ENCODE peak calls at places on chromosome 18, in ten cellular contexts. One of them, this sample, is unnamed.
A peak's percentile ranks its signal among the peaks of the same experiment; 100 is the strongest.

GRCh38 chr18:12960846-12961397 is 13.1 kb downstream of the SEH1L start:
- DNase-seq in SK-N-DZ: no peak
- DNase-seq in AG08395: no peak
- DNase-seq in adrenal gland: no peak
- DNase-seq in NCI-H345: peak; percentile 11
- DNase-seq in AG08396: no peak
- DNase-seq in psoas muscle: no peak
- DNase-seq in thyroid gland: peak; percentile 28
- DNase-seq in NCI-H2171 treated with DMSO at 0.1 percent for 48 hours: peak; percentile 56
- DNase-seq in NCI-H1092 treated with DMSO at 0.1 percent for 48 hours: peak; percentile 12
- DNase-seq in this sample: no peak

GRCh38 chr18:901769-902168 is 2.9 kb upstream of the ADCYAP1 start:
- DNase-seq in SK-N-DZ: no peak
- DNase-seq in AG08395: no peak
- DNase-seq in adrenal gland: no peak
- DNase-seq in NCI-H345: peak; percentile 89
- DNase-seq in AG08396: no peak
- DNase-seq in psoas muscle: no peak
- DNase-seq in thyroid gland: no peak
- DNase-seq in NCI-H2171 treated with DMSO at 0.1 percent for 48 hours: no peak
- DNase-seq in NCI-H1092 treated with DMSO at 0.1 percent for 48 hours: no peak
- DNase-seq in this sample: peak; percentile 57

GRCh38 chr18:58682429-58683069 is 11.3 kb downstream of the MALT1 start:
- DNase-seq in SK-N-DZ: no peak
- DNase-seq in AG08395: peak; percentile 69
- DNase-seq in adrenal gland: peak; percentile 45
- DNase-seq in NCI-H345: no peak
- DNase-seq in AG08396: peak; percentile 69
- DNase-seq in psoas muscle: peak; percentile 61
- DNase-seq in thyroid gland: peak; percentile 92
- DNase-seq in NCI-H2171 treated with DMSO at 0.1 percent for 48 hours: peak; percentile 43
- DNase-seq in NCI-H1092 treated with DMSO at 0.1 percent for 48 hours: no peak
- DNase-seq in this sample: no peak

GRCh38 chr18:48222118-48222517 is 187.1 kb downstream of the ZBTB7C start:
- DNase-seq in SK-N-DZ: no peak
- DNase-seq in AG08395: peak; percentile 9
- DNase-seq in adrenal gland: peak; percentile 58
- DNase-seq in NCI-H345: peak; percentile 98
- DNase-seq in AG08396: no peak
- DNase-seq in psoas muscle: peak; percentile 59
- DNase-seq in thyroid gland: peak; percentile 90
- DNase-seq in NCI-H2171 treated with DMSO at 0.1 percent for 48 hours: peak; percentile 94
- DNase-seq in NCI-H1092 treated with DMSO at 0.1 percent for 48 hours: peak; percentile 97
- DNase-seq in this sample: peak; percentile 94

GRCh38 chr18:62525611-62526010 is 2.8 kb downstream of the ZCCHC2 start:
- DNase-seq in SK-N-DZ: no peak
- DNase-seq in AG08395: no peak
- DNase-seq in adrenal gland: no peak
- DNase-seq in NCI-H345: no peak
- DNase-seq in AG08396: no peak
- DNase-seq in psoas muscle: no peak
- DNase-seq in thyroid gland: no peak
- DNase-seq in NCI-H2171 treated with DMSO at 0.1 percent for 48 hours: no peak
- DNase-seq in NCI-H1092 treated with DMSO at 0.1 percent for 48 hours: peak; percentile 34
- DNase-seq in this sample: no peak

GRCh38 chr18:12076424-12077140 is 17.1 kb upstream of the ANKRD62 start:
- DNase-seq in SK-N-DZ: no peak
- DNase-seq in AG08395: peak; percentile 34
- DNase-seq in adrenal gland: no peak
- DNase-seq in NCI-H345: peak; percentile 43
- DNase-seq in AG08396: peak; percentile 75
- DNase-seq in psoas muscle: peak; percentile 49
- DNase-seq in thyroid gland: peak; percentile 25
- DNase-seq in NCI-H2171 treated with DMSO at 0.1 percent for 48 hours: peak; percentile 54
- DNase-seq in NCI-H1092 treated with DMSO at 0.1 percent for 48 hours: no peak
- DNase-seq in this sample: no peak

GRCh38 chr18:36187138-36187825 is at the start of gene MOCOS:
- DNase-seq in SK-N-DZ: no peak
- DNase-seq in AG08395: peak; percentile 90
- DNase-seq in adrenal gland: peak; percentile 83
- DNase-seq in NCI-H345: no peak
- DNase-seq in AG08396: peak; percentile 92
- DNase-seq in psoas muscle: peak; percentile 84
- DNase-seq in thyroid gland: peak; percentile 82
- DNase-seq in NCI-H2171 treated with DMSO at 0.1 percent for 48 hours: no peak
- DNase-seq in NCI-H1092 treated with DMSO at 0.1 percent for 48 hours: peak; percentile 3
- DNase-seq in this sample: no peak

GRCh38 chr18:12238861-12239260 is 15.3 kb upstream of the CIDEA start:
- DNase-seq in SK-N-DZ: no peak
- DNase-seq in AG08395: no peak
- DNase-seq in adrenal gland: no peak
- DNase-seq in NCI-H345: no peak
- DNase-seq in AG08396: no peak
- DNase-seq in psoas muscle: no peak
- DNase-seq in thyroid gland: no peak
- DNase-seq in NCI-H2171 treated with DMSO at 0.1 percent for 48 hours: no peak
- DNase-seq in NCI-H1092 treated with DMSO at 0.1 percent for 48 hours: no peak
- DNase-seq in this sample: no peak

GRCh38 chr18:42736074-42736473 is 379.4 kb downstream of the RIT2 start:
- DNase-seq in SK-N-DZ: no peak
- DNase-seq in AG08395: no peak
- DNase-seq in adrenal gland: no peak
- DNase-seq in NCI-H345: no peak
- DNase-seq in AG08396: no peak
- DNase-seq in psoas muscle: no peak
- DNase-seq in thyroid gland: no peak
- DNase-seq in NCI-H2171 treated with DMSO at 0.1 percent for 48 hours: no peak
- DNase-seq in NCI-H1092 treated with DMSO at 0.1 percent for 48 hours: no peak
- DNase-seq in this sample: no peak

GRCh38 chr18:68781224-68781623 is 16.7 kb upstream of the CCDC102B start:
- DNase-seq in SK-N-DZ: no peak
- DNase-seq in AG08395: no peak
- DNase-seq in adrenal gland: no peak
- DNase-seq in NCI-H345: no peak
- DNase-seq in AG08396: no peak
- DNase-seq in psoas muscle: no peak
- DNase-seq in thyroid gland: no peak
- DNase-seq in NCI-H2171 treated with DMSO at 0.1 percent for 48 hours: no peak
- DNase-seq in NCI-H1092 treated with DMSO at 0.1 percent for 48 hours: no peak
- DNase-seq in this sample: no peak

GRCh38 chr18:57397440-57397839 is 37.7 kb upstream of the ONECUT2 start:
- DNase-seq in SK-N-DZ: no peak
- DNase-seq in AG08395: no peak
- DNase-seq in adrenal gland: no peak
- DNase-seq in NCI-H345: no peak
- DNase-seq in AG08396: peak; percentile 22
- DNase-seq in psoas muscle: no peak
- DNase-seq in thyroid gland: no peak
- DNase-seq in NCI-H2171 treated with DMSO at 0.1 percent for 48 hours: no peak
- DNase-seq in NCI-H1092 treated with DMSO at 0.1 percent for 48 hours: no peak
- DNase-seq in this sample: no peak

GRCh38 chr18:35508746-35509338 is 11.1 kb upstream of the INO80C start:
- DNase-seq in SK-N-DZ: peak; percentile 79
- DNase-seq in AG08395: no peak
- DNase-seq in adrenal gland: no peak
- DNase-seq in NCI-H345: no peak
- DNase-seq in AG08396: no peak
- DNase-seq in psoas muscle: no peak
- DNase-seq in thyroid gland: no peak
- DNase-seq in NCI-H2171 treated with DMSO at 0.1 percent for 48 hours: no peak
- DNase-seq in NCI-H1092 treated with DMSO at 0.1 percent for 48 hours: no peak
- DNase-seq in this sample: no peak

GRCh38 chr18:33755918-33756590 is 178.0 kb downstream of the ASXL3 start:
- DNase-seq in SK-N-DZ: no peak
- DNase-seq in AG08395: peak; percentile 67
- DNase-seq in adrenal gland: no peak
- DNase-seq in NCI-H345: peak; percentile 43
- DNase-seq in AG08396: peak; percentile 14
- DNase-seq in psoas muscle: no peak
- DNase-seq in thyroid gland: no peak
- DNase-seq in NCI-H2171 treated with DMSO at 0.1 percent for 48 hours: peak; percentile 76
- DNase-seq in NCI-H1092 treated with DMSO at 0.1 percent for 48 hours: no peak
- DNase-seq in this sample: peak; percentile 30

GRCh38 chr18:60500960-60501359 is 128.4 kb upstream of the MC4R start:
- DNase-seq in SK-N-DZ: no peak
- DNase-seq in AG08395: no peak
- DNase-seq in adrenal gland: no peak
- DNase-seq in NCI-H345: no peak
- DNase-seq in AG08396: no peak
- DNase-seq in psoas muscle: no peak
- DNase-seq in thyroid gland: no peak
- DNase-seq in NCI-H2171 treated with DMSO at 0.1 percent for 48 hours: no peak
- DNase-seq in NCI-H1092 treated with DMSO at 0.1 percent for 48 hours: no peak
- DNase-seq in this sample: no peak

GRCh38 chr18:73891572-73892421 is 255.8 kb downstream of the FBXO15 start:
- DNase-seq in SK-N-DZ: no peak
- DNase-seq in AG08395: no peak
- DNase-seq in adrenal gland: no peak
- DNase-seq in NCI-H345: no peak
- DNase-seq in AG08396: no peak
- DNase-seq in psoas muscle: no peak
- DNase-seq in thyroid gland: peak; percentile 6
- DNase-seq in NCI-H2171 treated with DMSO at 0.1 percent for 48 hours: no peak
- DNase-seq in NCI-H1092 treated with DMSO at 0.1 percent for 48 hours: no peak
- DNase-seq in this sample: peak; percentile 29

GRCh38 chr18:50469380-50469781 is 90.5 kb upstream of the MAPK4 start:
- DNase-seq in SK-N-DZ: no peak
- DNase-seq in AG08395: no peak
- DNase-seq in adrenal gland: no peak
- DNase-seq in NCI-H345: no peak
- DNase-seq in AG08396: no peak
- DNase-seq in psoas muscle: peak; percentile 83
- DNase-seq in thyroid gland: no peak
- DNase-seq in NCI-H2171 treated with DMSO at 0.1 percent for 48 hours: no peak
- DNase-seq in NCI-H1092 treated with DMSO at 0.1 percent for 48 hours: no peak
- DNase-seq in this sample: no peak

GRCh38 chr18:76258209-76258608 is 236.8 kb downstream of the ZNF516 start:
- DNase-seq in SK-N-DZ: no peak
- DNase-seq in AG08395: no peak
- DNase-seq in adrenal gland: no peak
- DNase-seq in NCI-H345: no peak
- DNase-seq in AG08396: no peak
- DNase-seq in psoas muscle: no peak
- DNase-seq in thyroid gland: no peak
- DNase-seq in NCI-H2171 treated with DMSO at 0.1 percent for 48 hours: no peak
- DNase-seq in NCI-H1092 treated with DMSO at 0.1 percent for 48 hours: no peak
- DNase-seq in this sample: no peak

GRCh38 chr18:9191658-9192256 is 55.2 kb downstream of the ANKRD12 start:
- DNase-seq in SK-N-DZ: no peak
- DNase-seq in AG08395: no peak
- DNase-seq in adrenal gland: no peak
- DNase-seq in NCI-H345: no peak
- DNase-seq in AG08396: no peak
- DNase-seq in psoas muscle: no peak
- DNase-seq in thyroid gland: no peak
- DNase-seq in NCI-H2171 treated with DMSO at 0.1 percent for 48 hours: no peak
- DNase-seq in NCI-H1092 treated with DMSO at 0.1 percent for 48 hours: no peak
- DNase-seq in this sample: no peak

GRCh38 chr18:13446581-13447470 is 228.3 kb downstream of the LDLRAD4 start:
- DNase-seq in SK-N-DZ: no peak
- DNase-seq in AG08395: no peak
- DNase-seq in adrenal gland: no peak
- DNase-seq in NCI-H345: peak; percentile 61
- DNase-seq in AG08396: no peak
- DNase-seq in psoas muscle: peak; percentile 57
- DNase-seq in thyroid gland: no peak
- DNase-seq in NCI-H2171 treated with DMSO at 0.1 percent for 48 hours: peak; percentile 72
- DNase-seq in NCI-H1092 treated with DMSO at 0.1 percent for 48 hours: peak; percentile 19
- DNase-seq in this sample: peak; percentile 38

GRCh38 chr18:23701017-23701416 is 11.8 kb downstream of the LAMA3 start:
- DNase-seq in SK-N-DZ: no peak
- DNase-seq in AG08395: no peak
- DNase-seq in adrenal gland: no peak
- DNase-seq in NCI-H345: no peak
- DNase-seq in AG08396: no peak
- DNase-seq in psoas muscle: no peak
- DNase-seq in thyroid gland: no peak
- DNase-seq in NCI-H2171 treated with DMSO at 0.1 percent for 48 hours: no peak
- DNase-seq in NCI-H1092 treated with DMSO at 0.1 percent for 48 hours: no peak
- DNase-seq in this sample: no peak

GRCh38 chr18:44859751-44860458 is 179.2 kb downstream of the SETBP1 start:
- DNase-seq in SK-N-DZ: no peak
- DNase-seq in AG08395: no peak
- DNase-seq in adrenal gland: no peak
- DNase-seq in NCI-H345: no peak
- DNase-seq in AG08396: no peak
- DNase-seq in psoas muscle: no peak
- DNase-seq in thyroid gland: no peak
- DNase-seq in NCI-H2171 treated with DMSO at 0.1 percent for 48 hours: no peak
- DNase-seq in NCI-H1092 treated with DMSO at 0.1 percent for 48 hours: peak; percentile 72
- DNase-seq in this sample: no peak

GRCh38 chr18:46630160-46630559 is 26.9 kb downstream of the LOXHD1 start:
- DNase-seq in SK-N-DZ: no peak
- DNase-seq in AG08395: no peak
- DNase-seq in adrenal gland: no peak
- DNase-seq in NCI-H345: no peak
- DNase-seq in AG08396: no peak
- DNase-seq in psoas muscle: no peak
- DNase-seq in thyroid gland: no peak
- DNase-seq in NCI-H2171 treated with DMSO at 0.1 percent for 48 hours: no peak
- DNase-seq in NCI-H1092 treated with DMSO at 0.1 percent for 48 hours: no peak
- DNase-seq in this sample: no peak

GRCh38 chr18:69588301-69588700 is 187.6 kb downstream of the DOK6 start:
- DNase-seq in SK-N-DZ: peak; percentile 12
- DNase-seq in AG08395: no peak
- DNase-seq in adrenal gland: no peak
- DNase-seq in NCI-H345: no peak
- DNase-seq in AG08396: no peak
- DNase-seq in psoas muscle: no peak
- DNase-seq in thyroid gland: no peak
- DNase-seq in NCI-H2171 treated with DMSO at 0.1 percent for 48 hours: no peak
- DNase-seq in NCI-H1092 treated with DMSO at 0.1 percent for 48 hours: no peak
- DNase-seq in this sample: no peak

GRCh38 chr18:36035253-36035652 is 32.1 kb downstream of the RPRD1A start:
- DNase-seq in SK-N-DZ: no peak
- DNase-seq in AG08395: peak; percentile 5
- DNase-seq in adrenal gland: no peak
- DNase-seq in NCI-H345: peak; percentile 94
- DNase-seq in AG08396: no peak
- DNase-seq in psoas muscle: no peak
- DNase-seq in thyroid gland: no peak
- DNase-seq in NCI-H2171 treated with DMSO at 0.1 percent for 48 hours: no peak
- DNase-seq in NCI-H1092 treated with DMSO at 0.1 percent for 48 hours: peak; percentile 94
- DNase-seq in this sample: peak; percentile 59

GRCh38 chr18:70380915-70381896 is 92.4 kb downstream of the SOCS6 start:
- DNase-seq in SK-N-DZ: no peak
- DNase-seq in AG08395: no peak
- DNase-seq in adrenal gland: no peak
- DNase-seq in NCI-H345: peak; percentile 91
- DNase-seq in AG08396: no peak
- DNase-seq in psoas muscle: no peak
- DNase-seq in thyroid gland: no peak
- DNase-seq in NCI-H2171 treated with DMSO at 0.1 percent for 48 hours: peak; percentile 4
- DNase-seq in NCI-H1092 treated with DMSO at 0.1 percent for 48 hours: peak; percentile 8
- DNase-seq in this sample: peak; percentile 99

GRCh38 chr18:75067996-75068645 is 140.8 kb downstream of the PTGR3 start:
- DNase-seq in SK-N-DZ: no peak
- DNase-seq in AG08395: no peak
- DNase-seq in adrenal gland: no peak
- DNase-seq in NCI-H345: no peak
- DNase-seq in AG08396: no peak
- DNase-seq in psoas muscle: no peak
- DNase-seq in thyroid gland: no peak
- DNase-seq in NCI-H2171 treated with DMSO at 0.1 percent for 48 hours: peak; percentile 15
- DNase-seq in NCI-H1092 treated with DMSO at 0.1 percent for 48 hours: no peak
- DNase-seq in this sample: no peak

GRCh38 chr18:60684843-60685513 is 312.4 kb upstream of the MC4R start:
- DNase-seq in SK-N-DZ: peak; percentile 18
- DNase-seq in AG08395: peak; percentile 21
- DNase-seq in adrenal gland: no peak
- DNase-seq in NCI-H345: peak; percentile 34
- DNase-seq in AG08396: peak; percentile 5
- DNase-seq in psoas muscle: peak; percentile 31
- DNase-seq in thyroid gland: no peak
- DNase-seq in NCI-H2171 treated with DMSO at 0.1 percent for 48 hours: peak; percentile 47
- DNase-seq in NCI-H1092 treated with DMSO at 0.1 percent for 48 hours: peak; percentile 71
- DNase-seq in this sample: peak; percentile 90

GRCh38 chr18:66616523-66616983 is 12.7 kb upstream of the CDH19 start:
- DNase-seq in SK-N-DZ: peak; percentile 21
- DNase-seq in AG08395: no peak
- DNase-seq in adrenal gland: no peak
- DNase-seq in NCI-H345: no peak
- DNase-seq in AG08396: no peak
- DNase-seq in psoas muscle: no peak
- DNase-seq in thyroid gland: no peak
- DNase-seq in NCI-H2171 treated with DMSO at 0.1 percent for 48 hours: peak; percentile 26
- DNase-seq in NCI-H1092 treated with DMSO at 0.1 percent for 48 hours: peak; percentile 36
- DNase-seq in this sample: no peak